ENCODE peak calls at places on chromosome 10, in four cellular contexts. W is K562, L is WTC11, Z is HepG2. T is an unnamed sample.

GRCh38 chr10:114917927-114918672 is 19.9 kb upstream of the TRUB1 start:
- DNase-seq in W (no peak), L (no peak), Z (no peak), T (no peak)

GRCh38 chr10:33802566-33802965 is 468.1 kb upstream of the NRP1 start:
- DNase-seq in W (no peak), L (no peak), Z (no peak), T (no peak)

GRCh38 chr10:123621910-123622309 is 44.2 kb upstream of the GPR26 start:
- DNase-seq in W (no peak), L (no peak), Z (no peak), T (no peak)

GRCh38 chr10:52488606-52489485 is 174.8 kb downstream of the DKK1 start:
- DNase-seq in W (no peak), L (no peak), Z (peak; percentile 46), T (no peak)

GRCh38 chr10:128610113-128610512 is 483.9 kb upstream of the MKI67 start:
- DNase-seq in W (no peak), L (no peak), Z (no peak), T (no peak)

GRCh38 chr10:132710746-132711617 is 75.0 kb downstream of the NKX6-2 start:
- DNase-seq in W (no peak), L (no peak), Z (no peak), T (no peak)

GRCh38 chr10:118163227-118163626 is 116.5 kb upstream of the RAB11FIP2 start:
- DNase-seq in W (no peak), L (no peak), Z (no peak), T (no peak)

GRCh38 chr10:88493676-88494483 is 89.2 kb downstream of the RNLS start:
- DNase-seq in W (no peak), L (no peak), Z (no peak), T (no peak)

GRCh38 chr10:43879162-43879561 is 230.5 kb upstream of the ZNF32 start:
- DNase-seq in W (no peak), L (no peak), Z (no peak), T (no peak)

GRCh38 chr10:49550563-49550962 is 11.6 kb upstream of the ERCC6 start:
- DNase-seq in W (no peak), L (no peak), Z (no peak), T (no peak)

GRCh38 chr10:26046073-26046684 is 112.2 kb downstream of the MYO3A start:
- DNase-seq in W (no peak), L (no peak), Z (no peak), T (no peak)

GRCh38 chr10:30557884-30558283 is 71.7 kb downstream of the LYZL2 start:
- DNase-seq in W (no peak), L (no peak), Z (peak; percentile 82), T (no peak)

GRCh38 chr10:119325131-119325530 is 117.8 kb downstream of the GRK5 start:
- DNase-seq in W (no peak), L (no peak), Z (no peak), T (no peak)

GRCh38 chr10:80487791-80488538 is 33.9 kb downstream of the TSPAN14 start:
- DNase-seq in W (no peak), L (no peak), Z (no peak), T (no peak)

GRCh38 chr10:94546616-94547175 is 1.1 kb downstream of the HELLS start:
- DNase-seq in W (no peak), L (no peak), Z (no peak), T (peak; percentile 7)

GRCh38 chr10:122854648-122855047 is 9.0 kb upstream of the CUZD1 start:
- DNase-seq in W (no peak), L (no peak), Z (no peak), T (no peak)

GRCh38 chr10:35236739-35237138 is 99.6 kb upstream of the CCNY start:
- DNase-seq in W (no peak), L (peak; percentile 22), Z (peak; percentile 25), T (no peak)

GRCh38 chr10:128263891-128264688 is 137.9 kb upstream of the MKI67 start:
- DNase-seq in W (peak; percentile 33), L (peak; percentile 83), Z (peak; percentile 23), T (no peak)

GRCh38 chr10:122504551-122504950 is 43.2 kb downstream of the HTRA1 start:
- DNase-seq in W (no peak), L (no peak), Z (no peak), T (no peak)

GRCh38 chr10:127413326-127413725 is 135.8 kb upstream of the NPS start:
- DNase-seq in W (no peak), L (no peak), Z (no peak), T (no peak)

GRCh38 chr10:31584098-31584631 is 265.1 kb downstream of the ZEB1 start:
- DNase-seq in W (no peak), L (no peak), Z (no peak), T (no peak)

GRCh38 chr10:11232222-11232961 is 214.7 kb downstream of the CELF2 start:
- DNase-seq in W (no peak), L (no peak), Z (no peak), T (no peak)

GRCh38 chr10:121615862-121616261 is 17.6 kb upstream of the FGFR2 start:
- DNase-seq in W (no peak), L (no peak), Z (no peak), T (no peak)

GRCh38 chr10:4013651-4014085 is 228.7 kb upstream of the KLF6 start:
- DNase-seq in W (no peak), L (no peak), Z (no peak), T (peak; percentile 44)

GRCh38 chr10:122357685-122358084 is 16.8 kb upstream of the PLEKHA1 start:
- DNase-seq in W (no peak), L (no peak), Z (no peak), T (no peak)

GRCh38 chr10:105963450-105963849 is 1201.1 kb downstream of the SORCS1 start:
- DNase-seq in W (no peak), L (no peak), Z (no peak), T (no peak)

GRCh38 chr10:8130973-8131911 is 76.8 kb downstream of the GATA3 start:
- DNase-seq in W (no peak), L (no peak), Z (no peak), T (peak; percentile 54)

GRCh38 chr10:30783939-30784500 is 154.5 kb upstream of the LYZL2 start:
- DNase-seq in W (peak; percentile 80), L (peak; percentile 92), Z (peak; percentile 22), T (peak; percentile 60)

GRCh38 chr10:43410345-43410744 is 1.4 kb upstream of the HNRNPF start:
- DNase-seq in W (no peak), L (no peak), Z (no peak), T (no peak)

GRCh38 chr10:74433993-74434392 is 283.0 kb downstream of the ADK start:
- DNase-seq in W (no peak), L (no peak), Z (no peak), T (no peak)

GRCh38 chr10:536371-536925 is 153.0 kb downstream of the DIP2C start:
- DNase-seq in W (no peak), L (no peak), Z (no peak), T (no peak)

GRCh38 chr10:132540456-132540855 is 2.9 kb downstream of the INPP5A start:
- DNase-seq in W (no peak), L (peak; percentile 23), Z (no peak), T (no peak)

GRCh38 chr10:1183033-1183396 is 126.8 kb downstream of the WDR37 start:
- DNase-seq in W (no peak), L (no peak), Z (no peak), T (no peak)

GRCh38 chr10:120969219-120969645 is 118.1 kb downstream of the WDR11 start:
- DNase-seq in W (no peak), L (no peak), Z (no peak), T (peak; percentile 40)

GRCh38 chr10:43134126-43134905 is 3.9 kb upstream of the CSGALNACT2 start:
- DNase-seq in W (no peak), L (no peak), Z (no peak), T (no peak)

GRCh38 chr10:103333934-103334520 is 16.9 kb downstream of the PCGF6 start:
- DNase-seq in W (no peak), L (no peak), Z (peak; percentile 10), T (no peak)
- TF ChIP-seq TCF7 in W (no peak), L (no peak), Z (no peak), T (no peak)

GRCh38 chr10:96835826-96836365 is 3.8 kb downstream of the LCOR start:
- DNase-seq in W (no peak), L (no peak), Z (no peak), T (no peak)

GRCh38 chr10:96840841-96841518 is 8.9 kb downstream of the LCOR start:
- DNase-seq in W (no peak), L (no peak), Z (peak; percentile 73), T (no peak)

GRCh38 chr10:96842896-96843723 is 11.0 kb downstream of the LCOR start:
- DNase-seq in W (no peak), L (no peak), Z (peak; percentile 99), T (no peak)

GRCh38 chr10:96834121-96834520 is 2.0 kb downstream of the LCOR start:
- DNase-seq in W (no peak), L (no peak), Z (no peak), T (no peak)

DNA sequence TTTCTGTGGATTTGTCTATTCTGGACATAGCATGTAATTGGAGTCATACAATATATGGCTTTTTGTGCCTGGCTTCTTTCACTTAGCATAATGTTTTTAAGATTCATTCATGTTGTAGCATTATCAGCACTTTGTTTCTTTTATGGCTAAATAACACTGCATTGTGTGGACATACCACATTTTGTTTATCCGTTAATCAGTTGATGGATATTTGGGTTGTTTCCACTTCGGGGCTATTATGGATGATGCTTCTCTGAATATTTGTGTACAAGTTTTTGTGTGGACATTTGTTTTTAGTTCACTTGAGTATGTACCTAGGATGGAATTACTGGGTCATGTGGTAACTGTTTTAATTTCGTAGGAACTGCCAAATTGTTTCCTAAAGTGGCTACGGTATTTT is 6.4 kb downstream of the LCOR start:
- DNase-seq in W (no peak), L (no peak), Z (no peak), T (no peak)
- TF ChIP-seq TCF7 in W (no peak), L (no peak), Z (no peak), T (no peak)

DNA sequence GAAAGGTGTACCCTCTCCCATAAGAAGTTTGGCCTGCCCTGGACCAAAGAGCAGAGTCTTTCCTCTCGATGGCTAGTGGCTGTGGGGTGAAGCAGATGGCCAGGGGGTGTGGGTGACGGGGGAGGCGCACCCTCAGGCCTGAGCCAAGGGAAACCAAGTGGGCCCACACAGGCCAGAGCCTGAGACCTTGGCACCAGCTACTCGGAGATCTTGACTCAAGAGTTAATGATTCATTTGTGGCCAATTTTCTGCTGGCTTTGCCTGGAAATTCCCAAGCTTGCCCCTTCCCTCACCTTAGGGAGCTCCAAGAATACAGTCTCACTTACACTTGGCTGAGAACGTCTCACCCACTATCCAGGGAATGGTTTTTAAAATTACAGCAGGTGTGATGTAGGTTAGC is 42.7 kb downstream of the ZMIZ1 start:
- DNase-seq in W (no peak), L (no peak), Z (peak; percentile 61), T (no peak)
- TF ChIP-seq TCF7 in W (no peak), L (no peak), Z (no peak), T (no peak)

GRCh38 chr10:72595436-72595835 is 30.4 kb downstream of the MICU1 start:
- DNase-seq in W (no peak), L (no peak), Z (no peak), T (no peak)
- TF ChIP-seq TCF7 in W (no peak), L (no peak), Z (no peak), T (no peak)

GRCh38 chr10:47340613-47341170 is 7.5 kb upstream of the RBP3 start:
- DNase-seq in W (peak; percentile 91), L (peak; percentile 86), Z (peak; percentile 47), T (peak; percentile 9)
- TF ChIP-seq TCF7 in W (no peak), L (no peak), Z (no peak), T (no peak)

GRCh38 chr10:70477661-70478162 is 855 bp upstream of the PALD1 start:
- DNase-seq in W (peak; percentile 71), L (no peak), Z (peak; percentile 13), T (no peak)
- TF ChIP-seq TCF7 in W (peak; percentile 99), L (no peak), Z (peak; percentile 45), T (peak; percentile 99)

GRCh38 chr10:82267014-82267413 is 392.0 kb downstream of the NRG3 start:
- DNase-seq in W (no peak), L (no peak), Z (no peak), T (no peak)
- TF ChIP-seq TCF7 in W (no peak), L (no peak), Z (no peak), T (no peak)

T was measured in GM12878.